ENCODE peak calls at places on chromosomes 12 and 14, in nine cellular contexts. One of them, this sample, is unnamed. For H3K4me1, the result is how much of the 10 kb centered on the place peaks cover.

GRCh38 chr12:45357547-45358417 is 141.9 kb downstream of the ANO6 start:
- DNase-seq in SK-N-SH: peak
- DNase-seq in suprapubic skin: no peak
- DNase-seq in HepG2: peak
- DNase-seq in GM12878: no peak
- DNase-seq in sigmoid colon: no peak
- DNase-seq in transverse colon: no peak
- DNase-seq in esophagus muscularis mucosa: no peak
- DNase-seq in K562: no peak
- DNase-seq in this sample: no peak

GRCh38 chr14:96385385-96385784 is 6.5 kb upstream of the AK7 start:
- DNase-seq in HepG2: no peak
- DNase-seq in SK-N-SH: no peak
- DNase-seq in transverse colon: no peak
- DNase-seq in GM12878: no peak
- DNase-seq in K562: no peak
- DNase-seq in sigmoid colon: no peak
- DNase-seq in suprapubic skin: no peak
- DNase-seq in esophagus muscularis mucosa: no peak
- DNase-seq in this sample: no peak

GRCh38 chr12:132393991-132394949 is 64.9 kb upstream of the GALNT9 start:
- DNase-seq in transverse colon: peak
- DNase-seq in esophagus muscularis mucosa: no peak
- DNase-seq in HepG2: no peak
- DNase-seq in GM12878: no peak
- DNase-seq in SK-N-SH: no peak
- DNase-seq in K562: peak
- DNase-seq in sigmoid colon: peak
- DNase-seq in suprapubic skin: peak
- DNase-seq in this sample: no peak

GRCh38 chr12:50458606-50459005 is 46.2 kb upstream of the DIP2B start:
- DNase-seq in sigmoid colon: no peak
- DNase-seq in GM12878: no peak
- DNase-seq in K562: no peak
- DNase-seq in transverse colon: no peak
- DNase-seq in suprapubic skin: no peak
- DNase-seq in esophagus muscularis mucosa: no peak
- DNase-seq in HepG2: no peak
- DNase-seq in SK-N-SH: no peak
- DNase-seq in this sample: no peak

GRCh38 chr14:75205586-75205985 is 29.2 kb upstream of the TMED10 start:
- DNase-seq in SK-N-SH: no peak
- DNase-seq in HepG2: no peak
- DNase-seq in transverse colon: no peak
- DNase-seq in K562: no peak
- DNase-seq in sigmoid colon: no peak
- DNase-seq in esophagus muscularis mucosa: no peak
- DNase-seq in GM12878: no peak
- DNase-seq in suprapubic skin: no peak
- DNase-seq in this sample: no peak

GRCh38 chr12:50042693-50043092 is 14.7 kb upstream of the ASIC1 start:
- DNase-seq in transverse colon: no peak
- DNase-seq in SK-N-SH: no peak
- DNase-seq in K562: no peak
- DNase-seq in sigmoid colon: no peak
- DNase-seq in GM12878: no peak
- DNase-seq in suprapubic skin: no peak
- DNase-seq in HepG2: no peak
- DNase-seq in esophagus muscularis mucosa: no peak
- DNase-seq in this sample: no peak

GRCh38 chr12:47085815-47086252 is 6.1 kb upstream of the AMIGO2 start:
- DNase-seq in GM12878: no peak
- DNase-seq in sigmoid colon: no peak
- DNase-seq in esophagus muscularis mucosa: no peak
- DNase-seq in transverse colon: peak
- DNase-seq in K562: no peak
- DNase-seq in suprapubic skin: no peak
- DNase-seq in SK-N-SH: no peak
- DNase-seq in HepG2: peak
- DNase-seq in this sample: no peak

GRCh38 chr14:105898482-105899010 is 372.2 kb downstream of the TMEM121 start:
- DNase-seq in transverse colon: no peak
- DNase-seq in esophagus muscularis mucosa: no peak
- DNase-seq in HepG2: no peak
- DNase-seq in SK-N-SH: no peak
- DNase-seq in suprapubic skin: no peak
- DNase-seq in K562: no peak
- DNase-seq in GM12878: no peak
- DNase-seq in sigmoid colon: no peak
- DNase-seq in this sample: no peak

GRCh38 chr12:79927772-79928474 is 7.0 kb downstream of the PPP1R12A start:
- DNase-seq in suprapubic skin: no peak
- DNase-seq in K562: no peak
- DNase-seq in esophagus muscularis mucosa: no peak
- DNase-seq in GM12878: peak
- DNase-seq in sigmoid colon: no peak
- DNase-seq in HepG2: no peak
- DNase-seq in SK-N-SH: no peak
- DNase-seq in transverse colon: no peak
- DNase-seq in this sample: no peak

GRCh38 chr12:64946132-64946829 is 121.8 kb downstream of the TBC1D30 start:
- DNase-seq in K562: no peak
- DNase-seq in SK-N-SH: peak
- DNase-seq in GM12878: no peak
- DNase-seq in transverse colon: no peak
- DNase-seq in esophagus muscularis mucosa: no peak
- DNase-seq in suprapubic skin: no peak
- DNase-seq in sigmoid colon: peak
- DNase-seq in HepG2: no peak
- DNase-seq in this sample: peak

GRCh38 chr12:116169071-116169470 is 108.4 kb downstream of the MED13L start:
- DNase-seq in SK-N-SH: no peak
- DNase-seq in esophagus muscularis mucosa: no peak
- DNase-seq in transverse colon: no peak
- DNase-seq in HepG2: no peak
- DNase-seq in GM12878: no peak
- DNase-seq in suprapubic skin: no peak
- DNase-seq in K562: no peak
- DNase-seq in sigmoid colon: no peak
- DNase-seq in this sample: no peak
- H3K4me1 ChIP-seq in SK-N-SH: under half
- H3K4me1 ChIP-seq in esophagus muscularis mucosa: half or more
- H3K4me1 ChIP-seq in transverse colon: under half
- H3K4me1 ChIP-seq in HepG2: under half
- H3K4me1 ChIP-seq in GM12878: under half
- H3K4me1 ChIP-seq in suprapubic skin: under half
- H3K4me1 ChIP-seq in K562: under half
- H3K4me1 ChIP-seq in sigmoid colon: half or more
- H3K4me1 ChIP-seq in this sample: half or more

DNA sequence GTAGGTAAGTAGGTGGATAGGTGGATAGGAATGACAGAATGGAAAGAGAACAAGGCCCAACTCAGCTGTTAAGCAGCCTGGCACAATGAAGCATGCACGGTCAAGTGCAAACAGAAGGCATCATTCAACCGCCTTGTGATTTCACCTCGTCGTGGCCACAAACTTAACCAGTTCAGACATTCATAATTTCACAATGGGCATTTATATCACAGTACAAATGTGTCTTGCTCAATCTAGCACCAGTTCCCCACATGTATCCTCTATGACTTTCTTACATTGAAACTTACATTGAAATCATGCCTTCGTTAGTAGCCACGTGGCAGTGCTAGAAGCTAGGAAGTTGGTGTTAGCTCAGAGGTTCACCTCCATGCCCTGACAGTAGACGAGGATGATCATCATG is 207.5 kb downstream of the ETV6 start:
- DNase-seq in transverse colon: no peak
- DNase-seq in suprapubic skin: no peak
- DNase-seq in GM12878: no peak
- DNase-seq in esophagus muscularis mucosa: no peak
- DNase-seq in HepG2: no peak
- DNase-seq in K562: no peak
- DNase-seq in sigmoid colon: no peak
- DNase-seq in SK-N-SH: no peak
- DNase-seq in this sample: no peak
- TF ChIP-seq POLR2AphosphoS5 in transverse colon: no peak
- TF ChIP-seq POLR2AphosphoS5 in suprapubic skin: no peak
- TF ChIP-seq POLR2AphosphoS5 in GM12878: no peak
- TF ChIP-seq POLR2AphosphoS5 in esophagus muscularis mucosa: no peak
- TF ChIP-seq POLR2AphosphoS5 in HepG2: no peak
- TF ChIP-seq POLR2AphosphoS5 in K562: no peak
- TF ChIP-seq POLR2AphosphoS5 in sigmoid colon: no peak
- TF ChIP-seq POLR2AphosphoS5 in SK-N-SH: no peak
- TF ChIP-seq POLR2AphosphoS5 in this sample: no peak

GRCh38 chr12:65959452-65959851 is 135.2 kb downstream of the HMGA2 start:
- DNase-seq in K562: no peak
- DNase-seq in suprapubic skin: no peak
- DNase-seq in sigmoid colon: no peak
- DNase-seq in esophagus muscularis mucosa: no peak
- DNase-seq in GM12878: no peak
- DNase-seq in SK-N-SH: no peak
- DNase-seq in HepG2: no peak
- DNase-seq in transverse colon: no peak
- DNase-seq in this sample: no peak

GRCh38 chr12:65962921-65963883 is 138.9 kb downstream of the HMGA2 start:
- DNase-seq in K562: no peak
- DNase-seq in suprapubic skin: no peak
- DNase-seq in HepG2: no peak
- DNase-seq in sigmoid colon: no peak
- DNase-seq in SK-N-SH: peak
- DNase-seq in esophagus muscularis mucosa: no peak
- DNase-seq in transverse colon: peak
- DNase-seq in GM12878: no peak
- DNase-seq in this sample: no peak

GRCh38 chr12:65961731-65962130 is 137.4 kb downstream of the HMGA2 start:
- DNase-seq in K562: no peak
- DNase-seq in GM12878: no peak
- DNase-seq in sigmoid colon: no peak
- DNase-seq in suprapubic skin: no peak
- DNase-seq in transverse colon: no peak
- DNase-seq in SK-N-SH: no peak
- DNase-seq in HepG2: no peak
- DNase-seq in esophagus muscularis mucosa: no peak
- DNase-seq in this sample: no peak

GRCh38 chr12:65958456-65958855 is 134.2 kb downstream of the HMGA2 start:
- DNase-seq in sigmoid colon: no peak
- DNase-seq in suprapubic skin: no peak
- DNase-seq in HepG2: no peak
- DNase-seq in GM12878: no peak
- DNase-seq in transverse colon: no peak
- DNase-seq in esophagus muscularis mucosa: no peak
- DNase-seq in K562: no peak
- DNase-seq in SK-N-SH: no peak
- DNase-seq in this sample: no peak

DNA sequence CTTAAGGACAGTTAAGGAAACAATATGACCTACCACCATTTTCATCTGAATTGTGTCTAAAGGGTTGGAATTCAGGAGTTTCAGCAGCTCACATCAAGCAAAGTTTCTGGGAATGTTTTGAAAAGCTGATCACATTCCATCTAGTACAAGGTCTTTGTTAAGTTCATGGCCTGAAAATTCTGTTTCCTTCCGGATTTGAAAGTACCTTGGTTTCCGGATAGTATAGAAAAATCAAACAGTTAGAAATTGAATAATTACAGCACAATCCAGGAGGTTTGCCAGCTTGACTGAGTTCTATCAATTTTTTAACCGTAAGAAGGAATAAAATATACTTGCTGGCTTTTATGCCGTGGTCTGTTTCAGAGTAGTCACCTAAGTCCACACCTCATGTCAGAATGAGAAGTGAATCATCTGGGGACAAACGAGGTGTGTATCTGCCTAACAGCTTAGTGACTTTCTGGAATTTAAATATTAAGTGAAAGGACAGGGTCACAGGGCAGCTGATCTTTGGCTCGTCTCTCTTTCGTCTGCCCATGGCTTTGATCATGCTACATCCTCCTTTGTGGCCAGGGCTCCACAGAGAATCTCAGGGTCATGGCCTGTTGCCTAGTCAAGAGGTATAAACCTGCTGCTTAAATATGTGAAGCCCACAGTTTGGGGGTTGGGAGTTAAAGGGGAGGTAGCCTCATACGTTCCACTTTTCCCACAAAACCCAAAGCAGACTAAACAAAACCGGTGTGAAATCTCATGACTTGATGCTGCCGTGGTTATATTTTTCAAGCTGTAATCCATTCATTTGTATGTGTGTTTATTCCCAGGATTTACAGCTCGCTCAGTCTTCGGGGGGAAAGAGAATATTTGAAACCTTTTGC is 136.8 kb downstream of the HMGA2 start:
- DNase-seq in esophagus muscularis mucosa: no peak
- DNase-seq in transverse colon: no peak
- DNase-seq in HepG2: peak
- DNase-seq in K562: no peak
- DNase-seq in sigmoid colon: no peak
- DNase-seq in SK-N-SH: no peak
- DNase-seq in GM12878: no peak
- DNase-seq in suprapubic skin: no peak
- DNase-seq in this sample: no peak
- TF ChIP-seq EP300 in esophagus muscularis mucosa: no peak
- TF ChIP-seq EP300 in transverse colon: no peak
- TF ChIP-seq EP300 in HepG2: peak
- TF ChIP-seq EP300 in K562: no peak
- TF ChIP-seq EP300 in sigmoid colon: no peak
- TF ChIP-seq EP300 in SK-N-SH: no peak
- TF ChIP-seq EP300 in GM12878: no peak
- TF ChIP-seq EP300 in suprapubic skin: no peak
- TF ChIP-seq EP300 in this sample: no peak

GRCh38 chr12:109738209-109738608 is 24.6 kb downstream of the FAM222A start:
- DNase-seq in transverse colon: no peak
- DNase-seq in suprapubic skin: peak
- DNase-seq in esophagus muscularis mucosa: no peak
- DNase-seq in GM12878: no peak
- DNase-seq in SK-N-SH: peak
- DNase-seq in sigmoid colon: peak
- DNase-seq in HepG2: no peak
- DNase-seq in K562: no peak
- DNase-seq in this sample: peak

GRCh38 chr12:109739747-109740693 is 26.4 kb downstream of the FAM222A start:
- DNase-seq in transverse colon: no peak
- DNase-seq in GM12878: no peak
- DNase-seq in sigmoid colon: peak
- DNase-seq in SK-N-SH: peak
- DNase-seq in esophagus muscularis mucosa: no peak
- DNase-seq in K562: peak
- DNase-seq in HepG2: no peak
- DNase-seq in suprapubic skin: peak
- DNase-seq in this sample: peak

GRCh38 chr12:109740694-109741245 is 27.1 kb downstream of the FAM222A start:
- DNase-seq in sigmoid colon: peak
- DNase-seq in K562: no peak
- DNase-seq in suprapubic skin: peak
- DNase-seq in SK-N-SH: peak
- DNase-seq in GM12878: no peak
- DNase-seq in transverse colon: no peak
- DNase-seq in HepG2: no peak
- DNase-seq in esophagus muscularis mucosa: no peak
- DNase-seq in this sample: peak

GRCh38 chr12:109737631-109738030 is 24.0 kb downstream of the FAM222A start:
- DNase-seq in K562: no peak
- DNase-seq in GM12878: no peak
- DNase-seq in suprapubic skin: peak
- DNase-seq in sigmoid colon: no peak
- DNase-seq in esophagus muscularis mucosa: no peak
- DNase-seq in transverse colon: no peak
- DNase-seq in HepG2: peak
- DNase-seq in SK-N-SH: peak
- DNase-seq in this sample: peak

GRCh38 chr12:109738878-109739665 is 25.4 kb downstream of the FAM222A start:
- DNase-seq in K562: no peak
- DNase-seq in suprapubic skin: peak
- DNase-seq in transverse colon: no peak
- DNase-seq in HepG2: no peak
- DNase-seq in SK-N-SH: peak
- DNase-seq in esophagus muscularis mucosa: no peak
- DNase-seq in GM12878: no peak
- DNase-seq in sigmoid colon: peak
- DNase-seq in this sample: peak
- H3K4me1 ChIP-seq in K562: under half
- H3K4me1 ChIP-seq in suprapubic skin: under half
- H3K4me1 ChIP-seq in transverse colon: under half
- H3K4me1 ChIP-seq in HepG2: half or more
- H3K4me1 ChIP-seq in SK-N-SH: under half
- H3K4me1 ChIP-seq in esophagus muscularis mucosa: under half
- H3K4me1 ChIP-seq in GM12878: under half
- H3K4me1 ChIP-seq in sigmoid colon: under half
- H3K4me1 ChIP-seq in this sample: under half